ENCODE peak calls at places on chromosome X, in five cellular contexts. F, G, V, C and S are unnamed samples.

GRCh38 chrX:107684956-107685385 is 56.7 kb downstream of the PRPS1 start:
- DNase-seq in F (no peak), G (no peak), V (peak), C (peak), S (peak)

GRCh38 chrX:103215768-103216085 is 819 bp downstream of the BEX4 start:
- DNase-seq in F (no peak), G (no peak), V (no peak), C (no peak), S (no peak)

GRCh38 chrX:13092455-13092941 is 48.1 kb upstream of the FAM9C start:
- DNase-seq in F (no peak), G (peak), V (peak), C (peak), S (peak)

GRCh38 chrX:15853586-15854079 is 980 bp downstream of the AP1S2 start:
- DNase-seq in F (no peak), G (no peak), V (no peak), C (no peak), S (no peak)

GRCh38 chrX:153635788-153636668 is 11.0 kb upstream of the DUSP9 start:
- DNase-seq in F (no peak), G (no peak), V (peak), C (peak), S (no peak)

GRCh38 chrX:117972681-117973080 is 143.9 kb downstream of the KLHL13 start:
- DNase-seq in F (no peak), G (no peak), V (no peak), C (no peak), S (no peak)

GRCh38 chrX:140504371-140505324 is at the start of gene SOX3:
- DNase-seq in F (no peak), G (no peak), V (no peak), C (no peak), S (no peak)

GRCh38 chrX:11380187-11380586 is 87.0 kb downstream of the AMELX start:
- DNase-seq in F (no peak), G (no peak), V (no peak), C (no peak), S (no peak)

GRCh38 chrX:69539437-69539836 is 35.3 kb downstream of the NALF2 start:
- DNase-seq in F (no peak), G (no peak), V (no peak), C (no peak), S (no peak)

GRCh38 chrX:50704360-50704759 is 109.6 kb downstream of the SHROOM4 start:
- DNase-seq in F (no peak), G (no peak), V (no peak), C (no peak), S (no peak)

GRCh38 chrX:47749185-47749967 is 87.3 kb upstream of the ZNF81 start:
- DNase-seq in F (no peak), G (no peak), V (no peak), C (no peak), S (no peak)

GRCh38 chrX:39452404-39452803 is 645.4 kb downstream of the BCOR start:
- DNase-seq in F (no peak), G (no peak), V (no peak), C (no peak), S (no peak)

GRCh38 chrX:131675596-131676194 is 131.8 kb downstream of the OR13H1 start:
- DNase-seq in F (no peak), G (no peak), V (peak), C (no peak), S (no peak)

GRCh38 chrX:152674135-152674534 is 24.5 kb upstream of the MAGEA3 start:
- DNase-seq in F (no peak), G (no peak), V (no peak), C (no peak), S (no peak)

GRCh38 chrX:104854188-104854587 is 288.2 kb downstream of the IL1RAPL2 start:
- DNase-seq in F (no peak), G (no peak), V (no peak), C (no peak), S (no peak)

GRCh38 chrX:153474718-153475117 is 4.3 kb upstream of the HAUS7 start:
- DNase-seq in F (no peak), G (peak), V (peak), C (peak), S (no peak)

GRCh38 chrX:154986826-154987575 is 35.5 kb downstream of the F8 start:
- DNase-seq in F (no peak), G (no peak), V (no peak), C (no peak), S (no peak)

GRCh38 chrX:38216642-38217041 is 4.0 kb downstream of the SRPX start:
- DNase-seq in F (no peak), G (no peak), V (no peak), C (no peak), S (no peak)

GRCh38 chrX:38221391-38221929 is 789 bp upstream of the SRPX start:
- DNase-seq in F (no peak), G (no peak), V (no peak), C (no peak), S (no peak)

GRCh38 chrX:38224160-38224559 is 3.5 kb upstream of the SRPX start:
- DNase-seq in F (no peak), G (no peak), V (no peak), C (no peak), S (no peak)

GRCh38 chrX:38220936-38221386 is 290 bp upstream of the SRPX start:
- DNase-seq in F (no peak), G (no peak), V (no peak), C (no peak), S (no peak)

GRCh38 chrX:38220024-38220935 is at the start of gene SRPX:
- DNase-seq in F (no peak), G (no peak), V (peak), C (peak), S (no peak)
- TF ChIP-seq CTCF in F (no peak), G (no peak), V (peak), C (peak), S (no peak)

GRCh38 chrX:125382889-125383288 is 63.2 kb downstream of the TEX13C start:
- DNase-seq in F (no peak), G (no peak), V (no peak), C (no peak), S (no peak)
- TF ChIP-seq CTCF in F (no peak), G (no peak), V (no peak), C (no peak), S (no peak)

GRCh38 chrX:53186363-53186762 is 38.6 kb downstream of the KDM5C start:
- DNase-seq in F (no peak), G (no peak), V (peak), C (no peak), S (no peak)

GRCh38 chrX:53193093-53193492 is 31.9 kb downstream of the KDM5C start:
- DNase-seq in F (no peak), G (no peak), V (no peak), C (no peak), S (no peak)

GRCh38 chrX:53188763-53189162 is 36.2 kb downstream of the KDM5C start:
- DNase-seq in F (no peak), G (no peak), V (no peak), C (no peak), S (no peak)

GRCh38 chrX:53194308-53194707 is 30.7 kb downstream of the KDM5C start:
- DNase-seq in F (no peak), G (no peak), V (no peak), C (no peak), S (no peak)

GRCh38 chrX:53190363-53190960 is 34.5 kb downstream of the KDM5C start:
- DNase-seq in F (no peak), G (no peak), V (peak), C (no peak), S (no peak)
- TF ChIP-seq CTCF in F (no peak), G (no peak), V (no peak), C (no peak), S (no peak)

GRCh38 chrX:97021680-97022079 is 138.0 kb downstream of the RPA4 start:
- DNase-seq in F (no peak), G (no peak), V (no peak), C (no peak), S (no peak)

GRCh38 chrX:97011540-97011939 is 127.8 kb downstream of the RPA4 start:
- DNase-seq in F (no peak), G (no peak), V (no peak), C (no peak), S (no peak)

GRCh38 chrX:97016106-97016505 is 132.4 kb downstream of the RPA4 start:
- DNase-seq in F (no peak), G (no peak), V (no peak), C (no peak), S (no peak)
- TF ChIP-seq CTCF in F (no peak), G (no peak), V (no peak), C (no peak), S (no peak)

GRCh38 chrX:29382811-29383210 is 795.6 kb downstream of the IL1RAPL1 start:
- DNase-seq in F (no peak), G (no peak), V (no peak), C (no peak), S (no peak)
- TF ChIP-seq CTCF in F (no peak), G (no peak), V (no peak), C (no peak), S (no peak)

GRCh38 chrX:68238568-68238967 is 194.7 kb downstream of the OPHN1 start:
- DNase-seq in F (no peak), G (peak), V (peak), C (no peak), S (no peak)
- TF ChIP-seq CTCF in F (no peak), G (peak), V (peak), C (peak), S (peak)

GRCh38 chrX:56738670-56739069 is 9.6 kb downstream of the NBDY start:
- DNase-seq in F (no peak), G (no peak), V (no peak), C (no peak), S (no peak)

GRCh38 chrX:56729152-56729557 is at the start of gene NBDY:
- DNase-seq in F (no peak), G (peak), V (peak), C (peak), S (no peak)

GRCh38 chrX:56728752-56729151 is 291 bp upstream of the NBDY start:
- DNase-seq in F (no peak), G (no peak), V (peak), C (no peak), S (no peak)

GRCh38 chrX:56736219-56736618 is 7.2 kb downstream of the NBDY start:
- DNase-seq in F (no peak), G (no peak), V (no peak), C (no peak), S (no peak)

DNA sequence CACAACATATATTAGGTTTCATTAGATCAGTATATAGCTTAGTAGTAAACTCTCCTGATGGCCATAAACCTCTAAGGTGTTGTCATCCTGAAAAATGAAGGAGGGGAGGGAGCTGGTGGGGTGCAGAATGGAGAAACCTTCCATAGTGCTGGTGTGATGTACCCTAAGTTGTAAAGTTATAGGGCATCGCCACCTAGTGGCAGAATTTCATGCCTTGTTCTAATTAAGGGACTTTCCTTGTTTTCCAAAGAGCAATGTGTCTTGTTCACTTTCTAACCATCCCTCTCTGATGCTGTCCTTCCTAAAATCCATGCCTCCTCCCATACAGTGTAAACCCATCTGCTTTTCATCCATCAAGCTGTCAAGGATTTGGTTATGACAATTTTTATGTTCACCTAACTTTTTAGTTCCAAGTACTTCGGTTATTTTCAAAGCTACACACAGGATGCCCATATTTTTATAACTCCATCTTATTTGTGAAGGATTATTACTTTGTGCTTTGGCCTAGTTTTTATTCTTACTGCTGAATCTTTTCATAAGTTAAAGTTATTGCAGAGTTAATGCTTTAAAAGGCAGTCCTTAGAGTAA is 4.5 kb downstream of the NBDY start:
- DNase-seq in F (no peak), G (peak), V (peak), C (no peak), S (peak)
- TF ChIP-seq CTCF in F (peak), G (peak), V (no peak), C (peak), S (peak)

GRCh38 chrX:70998402-70999027 is 67.6 kb upstream of the SLC7A3 start:
- DNase-seq in F (no peak), G (no peak), V (peak), C (no peak), S (no peak)
- TF ChIP-seq CTCF in F (no peak), G (no peak), V (no peak), C (peak), S (peak)

DNA sequence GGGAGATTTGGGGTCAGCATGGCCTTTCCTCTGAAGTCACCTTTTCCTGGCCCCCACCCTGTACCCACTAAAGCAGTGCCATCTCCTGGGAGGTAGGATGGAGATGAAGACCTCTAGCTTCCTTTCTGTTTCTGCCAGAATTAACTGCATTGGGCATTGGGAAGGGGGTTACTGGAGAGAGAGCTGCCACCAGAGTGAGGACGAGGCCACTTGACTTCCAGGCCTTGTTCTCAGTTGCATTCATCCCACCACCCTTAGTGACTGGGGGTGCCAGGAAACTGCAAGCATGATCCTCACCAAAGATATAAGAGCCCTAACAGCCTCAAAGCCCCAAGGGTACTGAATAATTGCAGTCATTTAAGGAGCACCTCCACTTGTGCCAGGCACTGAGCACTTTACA is 15.8 kb downstream of the SASH3 start:
- DNase-seq in F (no peak), G (no peak), V (no peak), C (no peak), S (no peak)
- TF ChIP-seq CTCF in F (no peak), G (no peak), V (no peak), C (no peak), S (no peak)

DNA sequence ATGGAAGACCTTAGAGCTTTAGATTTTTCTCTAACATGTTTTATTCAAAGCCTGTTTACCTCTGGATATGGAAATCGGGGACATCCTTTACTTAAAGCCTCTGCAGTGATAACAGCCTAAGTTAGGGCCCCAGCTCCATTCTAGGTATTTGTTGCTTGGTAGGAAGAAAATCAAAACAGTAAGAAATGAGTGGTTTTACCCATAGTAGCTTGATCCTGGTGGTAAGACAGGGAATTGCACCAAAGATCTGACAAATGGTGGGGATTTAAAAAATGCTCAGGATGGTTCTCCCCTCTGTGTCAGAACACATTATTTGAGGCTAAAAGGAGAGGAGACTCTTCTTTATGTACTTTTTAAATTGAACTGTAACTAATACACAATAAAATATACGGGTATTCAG is 52.4 kb downstream of the AFF2 start:
- DNase-seq in F (no peak), G (no peak), V (no peak), C (no peak), S (no peak)
- TF ChIP-seq CTCF in F (no peak), G (no peak), V (peak), C (peak), S (peak)